ENCODE peak calls at places on chromosomes 2 and 18, in five cellular contexts. N is lung, V is hepatocyte, C is mammary epithelial cell, P is spleen. B is an unnamed sample. For H3K4me1, the result is how much of the 10 kb centered on the place peaks cover.

GRCh38 chr2:66237470-66238354 is 197.2 kb upstream of the MEIS1 start:
- DNase-seq in N (no peak), V (no peak), C (no peak), P (no peak), B (no peak)

GRCh38 chr2:73085691-73086090 is 14.2 kb upstream of the SFXN5 start:
- DNase-seq in N (peak), V (peak), C (peak), P (peak), B (peak)

GRCh38 chr18:58807766-58808165 is 56.9 kb upstream of the ZNF532 start:
- DNase-seq in N (no peak), V (no peak), C (no peak), P (no peak), B (no peak)

GRCh38 chr2:48694143-48694542 is 61.4 kb downstream of the LHCGR start:
- DNase-seq in N (no peak), V (no peak), C (peak), P (no peak), B (no peak)

GRCh38 chr2:163453920-163454319 is 281.9 kb downstream of the FIGN start:
- DNase-seq in N (no peak), V (no peak), C (peak), P (no peak), B (no peak)

GRCh38 chr18:13136689-13137040 is 81.9 kb upstream of the LDLRAD4 start:
- DNase-seq in N (no peak), V (no peak), C (peak), P (no peak), B (no peak)

GRCh38 chr18:51077217-51077616 is 47.2 kb downstream of the SMAD4 start:
- DNase-seq in N (no peak), V (no peak), C (peak), P (no peak), B (no peak)

GRCh38 chr2:190698895-190699294 is 50.0 kb downstream of the NAB1 start:
- DNase-seq in N (no peak), V (no peak), C (no peak), P (no peak), B (no peak)

GRCh38 chr2:67566292-67566691 is 169.2 kb downstream of the ETAA1 start:
- DNase-seq in N (no peak), V (peak), C (peak), P (no peak), B (no peak)

GRCh38 chr2:219071189-219071816 is 10.6 kb upstream of the IHH start:
- DNase-seq in N (no peak), V (peak), C (peak), P (no peak), B (no peak)

DNA sequence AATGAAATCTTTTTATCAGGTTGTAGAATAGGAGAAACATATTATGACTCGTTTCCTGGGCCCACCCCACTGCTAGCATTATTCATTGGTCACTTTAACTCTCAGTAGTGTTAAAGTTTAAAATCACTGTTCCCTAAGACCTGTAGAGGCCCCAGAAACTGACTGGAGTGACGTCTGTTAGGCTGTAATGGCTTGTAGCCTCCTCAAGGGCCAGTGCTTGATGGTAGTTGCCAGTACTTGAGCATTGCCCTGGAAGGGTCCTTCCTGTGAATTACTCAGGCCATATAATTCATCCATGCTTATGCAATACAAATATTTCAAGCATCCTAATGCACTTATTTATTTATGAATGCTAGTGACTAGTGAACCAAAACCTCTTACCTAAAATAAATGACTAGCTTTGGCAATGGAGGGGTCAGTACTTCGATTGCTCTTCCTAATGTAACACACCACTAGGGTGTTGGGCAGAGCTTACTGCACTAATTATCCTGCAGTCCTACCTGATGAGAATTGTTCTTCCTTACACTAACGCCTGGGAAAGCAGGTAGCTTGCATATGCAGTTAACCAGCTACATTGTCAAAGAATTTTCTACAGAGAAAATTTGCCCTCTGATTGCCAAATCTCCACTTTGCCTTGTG is 31.2 kb downstream of the ARHGAP25 start:
- DNase-seq in N (no peak), V (no peak), C (no peak), P (no peak), B (no peak)
- H3K4me1 ChIP-seq in N (under half), V (under half), C (under half), P (half or more), B (under half)

GRCh38 chr18:9234528-9234927 is 97.9 kb downstream of the ANKRD12 start:
- DNase-seq in N (no peak), V (no peak), C (no peak), P (no peak), B (no peak)

GRCh38 chr18:9232977-9233376 is 96.4 kb downstream of the ANKRD12 start:
- DNase-seq in N (no peak), V (no peak), C (no peak), P (no peak), B (no peak)

GRCh38 chr18:9237982-9238381 is 96.6 kb upstream of the TWSG1 start:
- DNase-seq in N (no peak), V (no peak), C (no peak), P (no peak), B (no peak)

GRCh38 chr18:9231852-9232476 is 95.4 kb downstream of the ANKRD12 start:
- DNase-seq in N (no peak), V (no peak), C (no peak), P (no peak), B (no peak)

DNA sequence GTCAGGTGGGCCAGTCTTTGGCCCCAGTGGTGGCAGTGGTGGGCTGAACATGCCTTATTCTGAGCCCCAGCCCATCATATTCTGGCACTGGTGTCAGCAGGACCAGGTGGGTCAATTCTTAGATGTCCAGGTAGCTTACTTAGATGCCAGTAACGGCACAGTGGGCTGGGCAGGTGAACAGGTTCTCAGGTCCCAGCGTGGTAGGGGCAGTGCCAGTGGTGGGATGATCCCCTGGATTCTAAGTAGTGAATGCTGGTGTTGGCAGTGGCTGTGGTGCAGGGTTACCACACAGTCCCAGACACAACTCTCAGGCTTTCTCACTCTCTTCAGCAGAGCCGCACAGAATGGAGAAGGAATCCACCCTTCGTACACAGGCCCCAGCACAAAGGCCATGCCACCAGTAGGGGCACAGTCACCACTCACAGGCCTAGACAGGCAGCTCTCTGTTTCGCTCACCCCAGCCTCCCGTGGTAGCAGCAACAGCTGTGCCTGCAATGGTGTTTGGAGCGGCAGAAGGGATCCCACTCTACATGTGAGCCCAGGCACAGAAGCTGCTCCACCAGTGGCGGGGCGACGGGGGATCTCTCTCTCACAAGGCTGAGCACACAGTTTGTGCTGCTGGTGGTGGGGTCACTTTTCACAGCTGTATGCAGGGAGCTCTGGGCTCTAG is 97.3 kb downstream of the ANKRD12 start:
- DNase-seq in N (no peak), V (no peak), C (no peak), P (no peak), B (no peak)
- H3K4me1 ChIP-seq in N (under half), V (under half), C (under half), P (under half), B (under half)

GRCh38 chr2:177263451-177264208 is 897 bp downstream of the NFE2L2 start:
- DNase-seq in N (peak), V (peak), C (peak), P (peak), B (peak)
- H3K4me1 ChIP-seq in N (under half), V (under half), C (under half), P (half or more), B (under half)

DNA sequence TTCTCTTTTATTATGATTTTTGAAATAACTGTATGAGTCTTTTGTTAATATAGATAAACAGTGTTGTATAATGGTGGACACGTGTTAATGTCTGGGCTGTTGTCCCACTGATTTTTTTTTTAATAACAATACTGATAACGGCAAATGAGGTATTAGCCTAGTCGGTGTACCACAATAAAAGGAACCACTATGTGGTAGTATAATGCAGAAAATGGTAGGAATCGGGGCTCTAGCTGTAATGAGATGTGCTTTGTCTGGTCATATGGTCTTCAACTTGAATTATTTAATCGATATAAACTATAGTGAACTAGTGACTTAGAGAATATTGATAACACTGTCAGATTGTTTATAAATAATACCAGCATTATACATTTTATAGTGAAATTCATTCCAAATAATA is 517.9 kb upstream of the SPHKAP start:
- DNase-seq in N (no peak), V (no peak), C (no peak), P (no peak), B (no peak)
- H3K4me1 ChIP-seq in N (under half), V (under half), C (under half), P (under half), B (under half)

GRCh38 chr2:26722328-26722727 is 29.8 kb downstream of the KCNK3 start:
- DNase-seq in N (no peak), V (no peak), C (no peak), P (no peak), B (no peak)

GRCh38 chr2:26723475-26723874 is 31.0 kb downstream of the KCNK3 start:
- DNase-seq in N (no peak), V (no peak), C (no peak), P (no peak), B (no peak)

GRCh38 chr2:26720322-26721166 is 28.0 kb downstream of the KCNK3 start:
- DNase-seq in N (peak), V (peak), C (peak), P (no peak), B (peak)

GRCh38 chr2:26722911-26723310 is 30.4 kb downstream of the KCNK3 start:
- DNase-seq in N (no peak), V (no peak), C (no peak), P (no peak), B (no peak)

DNA sequence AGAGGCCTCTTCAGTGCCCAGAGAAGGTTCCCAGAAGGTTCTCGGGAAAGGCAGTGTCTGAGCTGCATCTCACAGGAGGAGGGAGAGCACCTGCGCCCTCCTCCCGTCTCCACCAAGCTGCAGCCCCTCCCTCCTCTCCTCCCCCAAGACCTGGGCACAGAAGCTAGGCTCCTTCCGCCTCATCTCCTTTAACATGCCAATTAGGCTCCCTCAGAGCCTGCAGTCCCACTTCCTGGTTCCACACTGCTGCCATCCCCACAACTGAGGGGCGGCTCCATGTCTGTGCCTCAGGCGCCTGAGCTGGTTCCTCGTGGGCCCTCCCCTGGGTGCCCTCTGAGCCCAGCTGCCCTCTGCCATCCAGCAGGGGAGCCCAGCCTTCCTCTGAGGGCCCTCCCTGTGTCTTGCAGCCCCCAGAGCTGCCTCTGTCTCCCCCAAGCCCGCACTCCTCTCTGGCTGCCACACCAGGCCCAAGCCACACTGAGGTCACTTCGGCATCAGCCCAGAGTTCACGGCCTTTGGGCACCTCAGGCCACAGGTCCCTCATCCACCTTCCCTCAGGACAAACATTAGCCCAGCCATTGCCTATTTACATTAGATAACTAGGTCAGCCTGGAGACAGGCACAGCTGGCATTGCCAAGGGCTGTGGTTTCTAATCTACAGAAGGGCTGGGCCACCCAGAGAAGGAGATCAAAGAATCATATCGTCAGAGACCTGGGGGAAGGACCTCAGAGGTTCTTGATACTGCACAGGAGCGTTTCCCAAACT is 28.9 kb downstream of the KCNK3 start:
- DNase-seq in N (peak), V (no peak), C (no peak), P (no peak), B (no peak)
- H3K4me1 ChIP-seq in N (under half), V (under half), C (under half), P (half or more), B (under half)

GRCh38 chr2:127093648-127094210 is 13.2 kb downstream of the BIN1 start:
- DNase-seq in N (no peak), V (no peak), C (no peak), P (peak), B (no peak)
- H3K4me1 ChIP-seq in N (under half), V (half or more), C (under half), P (half or more), B (under half)